ENCODE peak calls at places on chromosomes 5 and 9, in nine cellular contexts. P is HCT116, E is A549, G is astrocyte of the cerebellum, N is psoas muscle, L is SJSA1, S is heart left ventricle, H is fibroblast of mammary gland, T is small intestine. W is an unnamed sample.

GRCh38 chr5:170552486-170553122 is 48.8 kb downstream of the KCNIP1 start:
- DNase-seq in E (no peak), H (peak), L (peak), N (peak), P (no peak), G (peak), S (peak), T (peak), W (peak)

GRCh38 chr9:111897831-111898144 is 1.2 kb downstream of the UGCG start:
- DNase-seq in N (no peak), H (peak), L (no peak), P (peak), T (no peak), E (no peak), G (no peak), S (no peak), W (peak)

GRCh38 chr9:131361202-131361833 is 32.6 kb upstream of the PRRC2B start:
- DNase-seq in N (no peak), L (peak), S (no peak), H (peak), G (no peak), T (peak), E (no peak), P (no peak), W (no peak)

GRCh38 chr9:124453586-124454191 is 3.4 kb downstream of the ADGRD2 start:
- DNase-seq in P (peak), L (no peak), T (peak), G (no peak), S (no peak), E (peak), N (no peak), H (no peak), W (no peak)

GRCh38 chr5:59065551-59065950 is 482.7 kb downstream of the RAB3C start:
- DNase-seq in T (no peak), L (no peak), E (no peak), S (no peak), H (peak), P (no peak), G (no peak), N (no peak), W (peak)

GRCh38 chr9:128168731-128169308 is 8.8 kb downstream of the BBLN start:
- DNase-seq in G (no peak), P (no peak), L (no peak), E (no peak), N (no peak), S (no peak), H (no peak), T (no peak), W (no peak)

GRCh38 chr9:111975709-111976108 is 79.1 kb downstream of the UGCG start:
- DNase-seq in N (no peak), T (peak), S (peak), L (no peak), G (no peak), P (peak), E (no peak), H (no peak), W (no peak)

GRCh38 chr9:34047864-34048729 is 590 bp downstream of the UBAP2 start:
- DNase-seq in P (peak), L (no peak), E (peak), H (peak), N (peak), G (no peak), T (peak), S (peak), W (peak)

GRCh38 chr5:98917433-98917832 is 11.4 kb downstream of the CHD1 start:
- DNase-seq in E (no peak), P (no peak), G (no peak), L (no peak), N (no peak), S (no peak), H (no peak), T (no peak), W (no peak)

GRCh38 chr9:89312154-89312616 is 1.2 kb downstream of the CKS2 start:
- DNase-seq in T (peak), L (peak), N (no peak), P (no peak), H (no peak), G (no peak), S (no peak), E (no peak), W (peak)

GRCh38 chr9:79233542-79233941 is 338.2 kb upstream of the TLE4 start:
- DNase-seq in T (no peak), E (no peak), S (no peak), L (peak), N (no peak), P (peak), G (no peak), H (peak), W (peak)

GRCh38 chr5:151869843-151870242 is 54.8 kb downstream of the GLRA1 start:
- DNase-seq in P (no peak), S (no peak), L (no peak), E (no peak), H (no peak), N (no peak), G (no peak), T (no peak), W (no peak)

GRCh38 chr5:32138839-32139493 is 35.2 kb downstream of the GOLPH3 start:
- DNase-seq in T (no peak), P (no peak), L (no peak), H (peak), E (no peak), N (no peak), S (no peak), G (no peak), W (peak)

GRCh38 chr9:4235951-4236804 is 63.7 kb downstream of the GLIS3 start:
- DNase-seq in G (peak), E (peak), P (peak), N (no peak), S (no peak), L (peak), H (peak), T (no peak), W (peak)

GRCh38 chr9:95004452-95005275 is 278.2 kb downstream of the AOPEP start:
- DNase-seq in G (no peak), L (no peak), S (peak), T (peak), E (no peak), N (peak), H (no peak), P (no peak), W (peak)

GRCh38 chr5:83337453-83338035 is 134.0 kb upstream of the VCAN start:
- DNase-seq in N (no peak), P (no peak), H (no peak), G (no peak), S (no peak), L (no peak), T (no peak), E (no peak), W (peak)

GRCh38 chr5:56711191-56711590 is 104.2 kb upstream of the MAP3K1 start:
- DNase-seq in E (no peak), L (peak), P (no peak), S (no peak), H (peak), G (peak), N (no peak), T (no peak), W (peak)

GRCh38 chr5:116370886-116371285 is 203.7 kb downstream of the SEMA6A start:
- DNase-seq in H (peak), T (no peak), S (no peak), N (no peak), P (no peak), G (no peak), E (no peak), L (no peak), W (peak)

GRCh38 chr5:134625559-134625958 is 7.1 kb downstream of the SAR1B start:
- DNase-seq in G (no peak), T (peak), L (no peak), E (no peak), H (no peak), N (no peak), S (no peak), P (no peak), W (no peak)

GRCh38 chr9:25442517-25442916 is 235.7 kb downstream of the TUSC1 start:
- DNase-seq in E (no peak), P (no peak), H (no peak), L (no peak), S (no peak), T (no peak), G (no peak), N (no peak), W (no peak)

GRCh38 chr5:77531297-77531696 is 39.2 kb upstream of the WDR41 start:
- DNase-seq in P (no peak), G (no peak), L (no peak), S (no peak), H (no peak), N (no peak), E (no peak), T (no peak), W (no peak)

GRCh38 chr5:34686762-34687268 is 30.7 kb downstream of the RAI14 start:
- DNase-seq in E (peak), N (no peak), G (peak), L (peak), S (peak), H (peak), P (peak), T (peak), W (peak)

GRCh38 chr9:109001275-109001676 is 12.0 kb downstream of the CTNNAL1 start:
- DNase-seq in N (no peak), T (peak), H (peak), G (peak), P (peak), S (no peak), L (peak), E (peak), W (peak)

GRCh38 chr5:176943816-176944215 is 44.7 kb upstream of the HK3 start:
- DNase-seq in G (no peak), S (no peak), N (no peak), P (no peak), E (no peak), L (no peak), T (no peak), H (no peak), W (no peak)

GRCh38 chr5:31194892-31195291 is 1.4 kb downstream of the CDH6 start:
- DNase-seq in G (no peak), L (no peak), E (peak), N (no peak), S (no peak), H (peak), T (peak), P (no peak), W (peak)

GRCh38 chr5:83450183-83450839 is 21.2 kb upstream of the VCAN start:
- DNase-seq in T (no peak), P (no peak), N (no peak), E (no peak), L (peak), H (no peak), G (no peak), S (no peak), W (peak)

GRCh38 chr9:135343733-135344522 is 135.7 kb upstream of the PPP1R26 start:
- DNase-seq in T (peak), N (peak), S (peak), P (peak), G (no peak), L (peak), H (peak), E (peak), W (peak)

GRCh38 chr9:35696520-35697215 is 6.9 kb upstream of the TPM2 start:
- DNase-seq in E (peak), T (peak), N (peak), L (peak), H (peak), P (peak), S (peak), G (no peak), W (peak)

GRCh38 chr9:91071185-91071990 is 269.8 kb downstream of the SYK start:
- DNase-seq in E (no peak), G (peak), H (peak), N (peak), P (no peak), T (peak), S (no peak), L (peak), W (peak)

GRCh38 chr5:150172147-150172546 is 5.6 kb downstream of the CDX1 start:
- DNase-seq in H (peak), E (no peak), P (no peak), L (no peak), G (no peak), N (no peak), T (peak), S (no peak), W (peak)

GRCh38 chr5:181118369-181118768 is 12.6 kb downstream of the OR2V1 start:
- DNase-seq in T (no peak), H (no peak), E (no peak), S (no peak), L (no peak), N (no peak), P (no peak), G (no peak), W (no peak)

GRCh38 chr5:181111010-181111409 is 20.0 kb downstream of the OR2V1 start:
- DNase-seq in P (no peak), S (no peak), N (no peak), H (no peak), T (no peak), G (no peak), L (no peak), E (no peak), W (no peak)

GRCh38 chr5:181119105-181119504 is 11.9 kb downstream of the OR2V1 start:
- DNase-seq in N (no peak), T (no peak), S (no peak), L (no peak), H (no peak), E (no peak), G (no peak), P (no peak), W (no peak)

GRCh38 chr5:181114844-181115778 is 15.9 kb downstream of the OR2V1 start:
- DNase-seq in H (peak), P (no peak), L (no peak), N (no peak), G (no peak), S (no peak), T (no peak), E (peak), W (peak)

GRCh38 chr5:181114284-181114843 is 16.6 kb downstream of the OR2V1 start:
- DNase-seq in G (no peak), L (no peak), S (no peak), H (no peak), P (no peak), T (no peak), E (no peak), N (no peak), W (no peak)
- H3K4me3 ChIP-seq in G (no peak), L (no peak), S (no peak), H (peak), P (no peak), T (no peak), E (no peak), N (no peak), W (no peak)

GRCh38 chr5:14595189-14595588 is 13.6 kb downstream of the OTULINL start:
- DNase-seq in E (no peak), N (no peak), L (no peak), T (peak), P (no peak), S (no peak), G (no peak), H (no peak), W (no peak)
- H3K4me3 ChIP-seq in E (no peak), N (no peak), L (no peak), T (no peak), P (no peak), S (no peak), G (no peak), H (no peak), W (no peak)

GRCh38 chr5:64921386-64921785 is 152.7 kb downstream of the CWC27 start:
- DNase-seq in T (no peak), E (no peak), N (no peak), L (no peak), S (no peak), H (no peak), G (no peak), P (no peak), W (no peak)
- H3K4me3 ChIP-seq in T (no peak), E (no peak), N (no peak), L (no peak), S (no peak), H (no peak), G (no peak), P (no peak), W (no peak)

GRCh38 chr5:111227805-111228204 is 3.6 kb downstream of the CAMK4 start:
- DNase-seq in S (no peak), G (peak), L (no peak), N (no peak), P (no peak), H (peak), E (no peak), T (peak), W (peak)
- H3K4me3 ChIP-seq in S (no peak), G (no peak), L (no peak), N (no peak), P (no peak), H (no peak), E (no peak), T (no peak), W (no peak)

GRCh38 chr5:73419414-73420390 is 28.9 kb downstream of the FOXD1 start:
- DNase-seq in H (peak), L (peak), P (no peak), S (no peak), N (peak), E (no peak), G (peak), T (no peak), W (no peak)
- H3K4me3 ChIP-seq in H (peak), L (peak), P (no peak), S (peak), N (peak), E (no peak), G (peak), T (no peak), W (peak)

GRCh38 chr5:125409101-125409495 is 662.7 kb upstream of the ZNF608 start:
- DNase-seq in L (peak), S (no peak), E (no peak), T (peak), G (no peak), N (no peak), H (peak), P (no peak), W (peak)
- H3K4me3 ChIP-seq in L (no peak), S (no peak), E (no peak), T (no peak), G (no peak), N (no peak), H (no peak), P (no peak), W (no peak)

GRCh38 chr5:14156611-14157493 is 13.7 kb downstream of the TRIO start:
- DNase-seq in S (peak), G (peak), H (peak), T (no peak), L (peak), E (peak), P (peak), N (no peak), W (peak)
- H3K4me3 ChIP-seq in S (peak), G (peak), H (peak), T (no peak), L (peak), E (peak), P (peak), N (peak), W (peak)

GRCh38 chr5:65133473-65134110 is 348.1 kb downstream of the ADAMTS6 start:
- DNase-seq in H (no peak), G (no peak), L (no peak), T (no peak), E (no peak), P (no peak), S (no peak), N (no peak), W (no peak)
- H3K4me3 ChIP-seq in H (no peak), G (no peak), L (no peak), T (no peak), E (no peak), P (no peak), S (no peak), N (no peak), W (no peak)

DNA sequence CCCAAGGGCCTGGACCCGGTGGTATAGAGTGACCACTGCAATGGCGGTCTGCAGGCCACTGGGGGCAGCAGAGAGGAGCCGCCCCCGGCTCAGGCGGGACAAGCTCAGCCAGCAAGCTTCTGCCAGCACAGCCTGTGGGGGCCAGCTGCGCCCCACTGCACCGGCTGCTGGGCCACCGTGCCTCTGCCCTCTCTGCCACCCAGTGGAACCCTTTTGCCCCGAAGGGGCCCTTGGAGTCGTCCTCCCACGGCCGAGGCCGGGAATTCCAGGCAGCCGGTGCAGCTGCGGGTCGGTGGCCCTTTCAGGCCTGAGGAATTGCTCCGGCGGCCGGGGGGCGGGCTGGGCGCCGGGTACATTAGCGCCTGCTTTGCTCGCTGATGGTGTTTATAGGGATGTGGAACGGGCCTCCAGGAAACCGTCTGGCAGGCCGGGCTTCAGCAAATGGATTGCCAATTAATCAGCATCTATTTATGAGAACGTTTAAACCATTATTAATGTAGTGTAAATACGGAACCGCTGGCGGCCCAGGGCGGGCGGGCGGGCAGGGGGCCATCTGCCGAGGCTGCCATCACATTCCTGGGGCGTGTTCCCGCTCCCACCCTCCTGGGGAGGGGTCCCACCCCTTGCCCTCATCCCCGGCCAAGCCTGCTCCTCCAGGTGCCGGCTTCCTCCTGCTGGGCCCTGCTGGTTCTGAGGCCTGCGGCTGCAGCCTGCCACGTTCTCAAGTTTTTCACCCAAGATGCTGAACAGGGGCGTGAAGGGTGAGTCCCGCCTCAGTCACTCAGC is 127.4 kb downstream of the BARX1 start:
- DNase-seq in S (peak), E (peak), G (peak), H (peak), T (peak), P (no peak), L (peak), N (peak), W (peak)
- H3K4me3 ChIP-seq in S (peak), E (peak), G (peak), H (no peak), T (no peak), P (no peak), L (no peak), N (peak), W (peak)

W was measured in cardiac fibroblast.